ENCODE peak calls at places on chromosomes 16 and 17, in four cellular contexts. N, F, G and W are unnamed samples.

GRCh38 chr17:74072340-74072739 is 131.1 kb upstream of the RPL38 start:
- DNase-seq in N (no peak), F (no peak), G (no peak), W (no peak)

GRCh38 chr17:17346428-17347233 is 43.5 kb downstream of the NT5M start:
- DNase-seq in N (no peak), F (no peak), G (no peak), W (no peak)

GRCh38 chr17:41008811-41009210 is at the start of gene KRTAP3-1:
- DNase-seq in N (no peak), F (no peak), G (no peak), W (no peak)

GRCh38 chr16:66528294-66528693 is 21.6 kb downstream of the TK2 start:
- DNase-seq in N (no peak), F (no peak), G (no peak), W (no peak)

GRCh38 chr17:65688307-65688706 is 126.9 kb upstream of the AXIN2 start:
- DNase-seq in N (no peak), F (no peak), G (no peak), W (no peak)

GRCh38 chr17:44097110-44097810 is 26.2 kb downstream of the HDAC5 start:
- DNase-seq in N (no peak), F (no peak), G (no peak), W (no peak)

GRCh38 chr17:16314189-16314588 is 39.1 kb downstream of the CENPV start:
- DNase-seq in N (no peak), F (no peak), G (no peak), W (no peak)

GRCh38 chr17:79981090-79981489 is 54.6 kb downstream of the TBC1D16 start:
- DNase-seq in N (no peak), F (no peak), G (no peak), W (no peak)

GRCh38 chr16:14324581-14324980 is 253.5 kb downstream of the MRTFB start:
- DNase-seq in N (no peak), F (no peak), G (no peak), W (no peak)

GRCh38 chr17:40363480-40363838 is 1.1 kb downstream of the GJD3 start:
- DNase-seq in N (no peak), F (no peak), G (no peak), W (no peak)

GRCh38 chr17:2392252-2393183 is 8.3 kb downstream of the MNT start:
- DNase-seq in N (peak), F (peak), G (peak), W (peak)

GRCh38 chr16:79081292-79082066 is 519.1 kb downstream of the MAF start:
- DNase-seq in N (no peak), F (no peak), G (no peak), W (no peak)

GRCh38 chr17:50642722-50643656 is 8.3 kb downstream of the ABCC3 start:
- DNase-seq in N (no peak), F (no peak), G (no peak), W (no peak)

GRCh38 chr17:48542114-48542955 is 2.6 kb downstream of the HOXB2 start:
- DNase-seq in N (no peak), F (no peak), G (no peak), W (no peak)

GRCh38 chr17:80428363-80428762 is 13.4 kb downstream of the ENDOV start:
- DNase-seq in N (no peak), F (no peak), G (no peak), W (no peak)

GRCh38 chr16:63361032-63361624 is 1324.9 kb upstream of the CDH8 start:
- DNase-seq in N (no peak), F (no peak), G (peak), W (peak)

GRCh38 chr17:50620848-50621247 is 13.8 kb upstream of the ABCC3 start:
- DNase-seq in N (no peak), F (no peak), G (no peak), W (no peak)

GRCh38 chr17:65198653-65199382 is 61.6 kb downstream of the RGS9 start:
- DNase-seq in N (no peak), F (peak), G (no peak), W (peak)